ENCODE peak calls at places on chromosomes 7 and 10, in six cellular contexts. M is GM12878, N is HepG2, G is GM12891, X is H1, J is K562. S is an unnamed sample.

GRCh38 chr7:112116894-112117293 is 89.3 kb downstream of the DOCK4 start:
- DNase-seq in J (no peak), N (no peak), G (no peak), M (no peak), X (no peak), S (no peak)

GRCh38 chr10:94218496-94219183 is 144.1 kb downstream of the NOC3L start:
- DNase-seq in M (no peak), X (no peak), J (no peak), G (no peak), N (no peak), S (no peak)

GRCh38 chr7:106369349-106369748 is 84.6 kb upstream of the NAMPT start:
- DNase-seq in J (no peak), M (no peak), X (no peak), N (no peak), G (no peak), S (no peak)

GRCh38 chr10:43202657-43203490 is 64.0 kb downstream of the RASGEF1A start:
- DNase-seq in G (peak), N (no peak), X (peak), J (peak), M (no peak), S (peak)

GRCh38 chr7:5824297-5824610 is 42.8 kb upstream of the RNF216 start:
- DNase-seq in X (no peak), G (no peak), N (no peak), M (no peak), J (peak), S (no peak)

GRCh38 chr7:50142421-50143113 is 49.5 kb upstream of the ZPBP start:
- DNase-seq in G (no peak), N (peak), M (peak), X (no peak), J (peak), S (no peak)

GRCh38 chr10:78116451-78116850 is 82.8 kb downstream of the RPS24 start:
- DNase-seq in J (no peak), G (no peak), X (no peak), N (no peak), M (no peak), S (no peak)

GRCh38 chr7:37150180-37150579 is 298.5 kb downstream of the ELMO1 start:
- DNase-seq in G (no peak), M (no peak), J (no peak), X (no peak), N (peak), S (no peak)

GRCh38 chr10:44466236-44466635 is 81.3 kb upstream of the CXCL12 start:
- DNase-seq in M (no peak), N (no peak), J (no peak), X (no peak), G (no peak), S (no peak)

GRCh38 chr10:96275685-96276418 is 4.5 kb upstream of the BLNK start:
- DNase-seq in X (no peak), N (no peak), G (no peak), M (no peak), J (no peak), S (no peak)

GRCh38 chr7:129144095-129144833 is at the start of gene TSPAN33:
- DNase-seq in X (no peak), N (peak), G (peak), J (peak), M (no peak), S (peak)

GRCh38 chr10:9437131-9437530 is 1382.6 kb downstream of the GATA3 start:
- DNase-seq in M (no peak), N (no peak), G (no peak), J (no peak), X (no peak), S (no peak)

GRCh38 chr10:124033887-124034218 is 59.5 kb downstream of the CHST15 start:
- DNase-seq in X (no peak), M (no peak), G (no peak), N (no peak), J (no peak), S (no peak)

DNA sequence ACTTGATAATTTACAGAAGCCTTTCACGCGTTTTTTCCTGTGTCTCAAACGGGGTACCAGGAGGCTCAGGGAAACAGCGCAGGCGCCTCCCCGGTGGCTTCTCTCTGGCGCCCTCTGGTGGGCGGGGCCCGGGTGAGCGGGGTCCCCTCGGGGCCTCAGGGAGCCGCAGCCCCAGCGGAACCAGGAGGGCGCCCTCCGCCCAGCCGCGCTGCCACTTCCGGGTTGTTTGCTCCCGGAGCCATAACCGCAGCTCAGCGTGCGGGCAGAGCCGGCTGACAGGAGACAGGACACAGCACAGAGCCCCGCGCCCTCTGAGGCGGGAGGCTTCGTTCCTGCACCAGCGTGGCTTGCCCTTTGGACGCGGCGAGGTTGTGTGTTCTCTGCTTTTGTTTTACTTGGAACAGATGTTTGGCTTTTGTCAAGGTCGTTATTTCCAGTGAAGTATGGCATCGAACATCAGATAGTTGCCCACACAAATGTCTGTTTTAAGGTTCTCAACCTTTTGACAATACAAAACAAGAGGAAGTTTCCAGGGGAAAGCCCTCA is 6.9 kb upstream of the CYP2E1 start:
- DNase-seq in M (peak), N (peak), J (peak), X (no peak), G (peak), S (peak)
- TF ChIP-seq POLR2A in M (peak), N (peak), J (peak), X (no peak), G (no peak), S (no peak)

DNA sequence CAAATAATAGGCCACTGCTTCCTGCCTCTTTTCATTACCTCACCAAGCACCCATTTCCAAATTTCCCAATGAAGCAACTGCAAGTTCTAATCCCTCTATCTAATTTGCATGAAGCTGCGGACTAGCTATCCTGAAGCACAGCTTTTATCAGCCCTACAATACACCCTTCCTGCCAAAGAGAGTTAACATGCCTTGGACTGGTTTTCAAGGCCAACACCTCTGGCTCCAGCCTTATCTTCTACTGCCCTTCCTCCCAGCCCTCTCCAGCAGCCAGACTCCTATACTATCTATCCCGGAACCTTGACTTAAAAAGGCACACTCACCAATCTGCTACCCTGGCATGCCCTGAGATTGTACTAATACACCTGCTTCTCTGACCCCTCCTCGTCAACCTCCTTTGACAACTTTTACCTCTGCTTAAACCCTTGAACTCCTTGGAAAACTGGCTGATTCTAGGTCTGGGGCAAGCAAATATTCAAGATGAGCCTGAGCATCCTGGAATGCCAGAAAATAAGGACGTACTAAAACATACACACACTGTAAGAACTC is 73.4 kb downstream of the SGMS1 start:
- DNase-seq in G (no peak), J (peak), M (no peak), N (no peak), X (no peak), S (no peak)
- TF ChIP-seq POLR2AphosphoS5 in G (no peak), J (peak), M (no peak), N (no peak), X (no peak), S (no peak)

GRCh38 chr7:123787227-123788007 is 38.6 kb upstream of the WASL start:
- DNase-seq in X (no peak), N (no peak), J (no peak), G (no peak), M (no peak), S (no peak)

GRCh38 chr7:123784263-123784662 is 35.5 kb upstream of the WASL start:
- DNase-seq in N (no peak), M (no peak), X (no peak), G (no peak), J (no peak), S (no peak)

GRCh38 chr7:123783820-123784219 is 35.0 kb upstream of the WASL start:
- DNase-seq in X (no peak), M (no peak), G (no peak), N (no peak), J (no peak), S (no peak)

GRCh38 chr7:123782071-123782798 is 33.4 kb upstream of the WASL start:
- DNase-seq in G (no peak), M (no peak), N (no peak), X (no peak), J (no peak), S (no peak)
- TF ChIP-seq TAF1 in G (no peak), M (no peak), N (no peak), X (no peak), J (no peak), S (no peak)

GRCh38 chr7:46322937-46323336 is 401.9 kb upstream of the IGFBP3 start:
- DNase-seq in J (no peak), G (no peak), X (no peak), N (no peak), M (no peak), S (no peak)

GRCh38 chr7:46319841-46320240 is 398.8 kb upstream of the IGFBP3 start:
- DNase-seq in G (no peak), N (no peak), M (no peak), J (no peak), X (no peak), S (no peak)

GRCh38 chr7:46321556-46322205 is 400.6 kb upstream of the IGFBP3 start:
- DNase-seq in X (no peak), M (no peak), G (no peak), J (no peak), N (peak), S (no peak)

GRCh38 chr7:46317256-46317655 is 396.2 kb upstream of the IGFBP3 start:
- DNase-seq in X (no peak), J (no peak), N (no peak), G (no peak), M (no peak), S (no peak)

DNA sequence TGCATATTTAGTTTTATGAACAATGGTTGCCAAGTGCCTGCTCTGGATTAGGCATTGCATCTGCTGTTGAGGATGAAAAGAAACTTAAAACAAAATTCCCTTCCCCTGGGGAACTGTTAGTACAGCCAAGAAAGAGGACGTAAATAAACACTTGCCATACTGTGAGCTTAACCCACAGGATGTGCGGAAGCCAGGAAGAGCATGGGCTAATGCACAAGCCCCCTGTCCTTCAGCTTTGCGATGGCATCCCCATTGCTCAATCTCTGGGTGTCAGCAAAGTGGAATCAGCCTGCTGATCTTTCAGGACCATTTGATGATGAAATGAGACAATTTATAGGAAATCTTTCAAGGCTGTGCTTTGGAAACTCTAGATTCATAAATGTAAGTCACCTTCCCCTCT is 399.9 kb upstream of the IGFBP3 start:
- DNase-seq in J (no peak), G (no peak), X (no peak), N (no peak), M (no peak), S (no peak)
- TF ChIP-seq POLR2A in J (no peak), G (no peak), X (no peak), N (no peak), M (no peak), S (no peak)

DNA sequence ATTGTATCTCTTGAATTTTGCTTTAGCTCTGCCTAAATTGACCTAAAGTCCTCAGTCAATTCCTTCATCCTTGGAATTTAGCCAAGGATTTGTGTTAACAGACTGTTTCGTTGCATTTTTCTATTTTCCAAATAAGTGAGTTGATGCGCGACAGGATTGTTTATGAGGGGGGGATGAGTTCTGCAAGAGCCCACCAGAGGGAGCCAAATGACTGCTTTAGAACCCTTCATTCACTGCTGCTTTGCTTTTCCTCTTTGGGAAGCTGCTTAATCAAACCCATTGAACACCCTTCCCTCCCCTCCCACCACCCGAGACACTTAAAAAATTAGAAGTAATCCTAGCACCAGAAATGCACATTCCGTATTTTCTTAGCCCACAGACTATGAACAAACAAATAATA is 33.7 kb upstream of the PTF1A start:
- DNase-seq in J (peak), X (no peak), M (no peak), N (peak), G (peak), S (no peak)
- TF ChIP-seq POLR2AphosphoS5 in J (no peak), X (no peak), M (no peak), N (no peak), G (no peak), S (no peak)

GRCh38 chr7:43869898-43870240 is 552 bp upstream of the MRPS24 start:
- DNase-seq in N (no peak), M (no peak), J (no peak), G (no peak), X (no peak), S (no peak)
- TF ChIP-seq TAF1 in N (no peak), M (no peak), J (no peak), G (no peak), X (no peak), S (no peak)

DNA sequence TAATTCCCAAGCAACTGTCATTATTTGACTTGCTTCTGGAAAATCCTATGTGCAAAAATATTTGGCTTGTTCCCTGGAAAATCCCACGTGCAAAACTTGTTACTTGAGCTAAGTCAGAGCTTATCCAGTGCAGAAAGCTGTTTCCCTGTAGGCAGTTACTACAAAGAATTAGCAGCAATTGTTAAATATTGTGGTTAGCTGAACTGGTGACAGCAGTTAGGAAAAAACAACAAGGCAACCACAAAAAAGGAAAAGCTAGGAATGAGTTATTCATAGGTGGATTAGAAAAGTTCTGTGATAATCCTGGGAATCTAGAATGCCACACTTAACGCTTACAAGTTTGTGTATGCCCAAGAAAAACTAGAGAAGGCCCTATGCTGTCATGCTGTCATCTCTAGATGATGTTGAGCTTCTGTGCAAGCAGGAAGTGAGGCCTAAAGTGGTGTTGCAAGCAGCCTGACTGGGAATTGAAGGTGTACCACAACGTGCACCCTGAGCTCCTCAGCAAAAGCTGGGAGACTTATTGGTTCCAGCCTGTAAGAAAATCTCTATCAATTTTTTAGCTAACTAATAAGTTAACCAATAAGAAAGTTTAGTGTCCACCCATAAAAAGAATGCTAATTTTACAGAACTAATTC is 738.6 kb upstream of the LRRTM3 start:
- DNase-seq in G (no peak), J (no peak), M (no peak), N (no peak), X (no peak), S (no peak)
- TF ChIP-seq POLR2A in G (no peak), J (no peak), M (no peak), N (no peak), X (no peak), S (no peak)

S was measured in GM12892.